ENCODE peak calls at places on chromosome 17, in six cellular contexts. T, S, U, X, V and I are unnamed samples.

GRCh38 chr17:82065638-82066303 is at the start of gene DUS1L:
- DNase-seq in V (no peak), S (no peak), T (peak), U (peak), X (peak), I (peak)

GRCh38 chr17:68356520-68356919 is 65.2 kb downstream of the ARSG start:
- DNase-seq in T (no peak), X (peak), V (peak), S (no peak), U (no peak), I (no peak)

GRCh38 chr17:39769974-39770587 is 32.3 kb downstream of the GRB7 start:
- DNase-seq in S (no peak), V (no peak), U (peak), X (peak), T (no peak), I (no peak)

GRCh38 chr17:58307468-58308172 is 21.0 kb downstream of the TSPOAP1 start:
- DNase-seq in U (no peak), X (no peak), V (no peak), S (no peak), T (no peak), I (no peak)

GRCh38 chr17:73323622-73324455 is 12.0 kb upstream of the CDC42EP4 start:
- DNase-seq in U (no peak), X (peak), T (no peak), V (peak), S (no peak), I (peak)

GRCh38 chr17:61219460-61219859 is 180.2 kb upstream of the TBX2 start:
- DNase-seq in T (no peak), X (no peak), U (peak), V (no peak), S (no peak), I (peak)

GRCh38 chr17:33302394-33302793 is 9.3 kb upstream of the ASIC2 start:
- DNase-seq in T (no peak), U (no peak), X (peak), V (no peak), S (no peak), I (no peak)

GRCh38 chr17:73362697-73363096 is 50.9 kb upstream of the CDC42EP4 start:
- DNase-seq in T (no peak), X (no peak), V (no peak), U (no peak), S (no peak), I (no peak)

GRCh38 chr17:80030730-80031410 is 4.8 kb downstream of the TBC1D16 start:
- DNase-seq in T (no peak), X (no peak), S (no peak), V (no peak), U (no peak), I (no peak)

GRCh38 chr17:47802341-47803022 is 19.1 kb downstream of the OSBPL7 start:
- DNase-seq in U (peak), S (no peak), T (no peak), X (peak), V (peak), I (peak)

GRCh38 chr17:31744541-31744951 is 114.5 kb downstream of the COPRS start:
- DNase-seq in S (no peak), U (peak), T (no peak), X (no peak), V (no peak), I (peak)

GRCh38 chr17:70961341-70961740 is 792.0 kb downstream of the KCNJ2 start:
- DNase-seq in X (peak), U (no peak), T (no peak), V (peak), S (no peak), I (no peak)

GRCh38 chr17:42784811-42785592 is 4.6 kb downstream of the WNK4 start:
- DNase-seq in X (no peak), T (no peak), S (no peak), U (no peak), V (no peak), I (no peak)

GRCh38 chr17:48463531-48463930 is 33.5 kb upstream of the SKAP1 start:
- DNase-seq in S (no peak), X (no peak), V (no peak), U (no peak), T (no peak), I (no peak)

GRCh38 chr17:62716834-62717588 is 89.5 kb downstream of the MRC2 start:
- DNase-seq in U (no peak), T (no peak), X (no peak), V (no peak), S (no peak), I (no peak)

GRCh38 chr17:6572997-6573396 is 16.6 kb upstream of the PITPNM3 start:
- DNase-seq in U (no peak), T (no peak), V (no peak), X (no peak), S (no peak), I (no peak)

GRCh38 chr17:60554377-60554788 is 28.3 kb upstream of the APPBP2 start:
- DNase-seq in V (peak), U (peak), T (peak), S (no peak), X (peak), I (peak)